ENCODE peak calls at places on chromosomes 7 and 10, in four cellular contexts. One of them, this sample, is unnamed.

GRCh38 chr10:19488592-19489280 is 327.5 kb upstream of the PLXDC2 start:
- DNase-seq in GM12878: no peak
- DNase-seq in H1: peak
- DNase-seq in HepG2: peak
- DNase-seq in this sample: no peak

GRCh38 chr7:50197547-50197946 is 104.5 kb upstream of the ZPBP start:
- DNase-seq in H1: peak
- DNase-seq in GM12878: peak
- DNase-seq in HepG2: peak
- DNase-seq in this sample: peak

GRCh38 chr7:129437190-129437589 is 3.0 kb downstream of the STRIP2 start:
- DNase-seq in HepG2: no peak
- DNase-seq in H1: no peak
- DNase-seq in GM12878: no peak
- DNase-seq in this sample: no peak

GRCh38 chr10:110010076-110011069 is 2.6 kb downstream of the ADD3 start:
- DNase-seq in GM12878: peak
- DNase-seq in H1: no peak
- DNase-seq in HepG2: peak
- DNase-seq in this sample: no peak

GRCh38 chr7:104196161-104196560 is 11.7 kb downstream of the ORC5 start:
- DNase-seq in HepG2: no peak
- DNase-seq in GM12878: no peak
- DNase-seq in H1: no peak
- DNase-seq in this sample: no peak

GRCh38 chr10:11819027-11819426 is 4.1 kb upstream of the PROSER2 start:
- DNase-seq in HepG2: no peak
- DNase-seq in H1: no peak
- DNase-seq in GM12878: no peak
- DNase-seq in this sample: no peak

GRCh38 chr7:129438839-129439640 is 4.8 kb downstream of the STRIP2 start:
- DNase-seq in GM12878: no peak
- DNase-seq in HepG2: peak
- DNase-seq in H1: no peak
- DNase-seq in this sample: no peak

GRCh38 chr7:133568544-133568943 is 315.7 kb downstream of the EXOC4 start:
- DNase-seq in H1: no peak
- DNase-seq in HepG2: no peak
- DNase-seq in GM12878: no peak
- DNase-seq in this sample: no peak

GRCh38 chr7:151313857-151314256 is 27.8 kb upstream of the NUB1 start:
- DNase-seq in HepG2: no peak
- DNase-seq in H1: no peak
- DNase-seq in GM12878: no peak
- DNase-seq in this sample: no peak

DNA sequence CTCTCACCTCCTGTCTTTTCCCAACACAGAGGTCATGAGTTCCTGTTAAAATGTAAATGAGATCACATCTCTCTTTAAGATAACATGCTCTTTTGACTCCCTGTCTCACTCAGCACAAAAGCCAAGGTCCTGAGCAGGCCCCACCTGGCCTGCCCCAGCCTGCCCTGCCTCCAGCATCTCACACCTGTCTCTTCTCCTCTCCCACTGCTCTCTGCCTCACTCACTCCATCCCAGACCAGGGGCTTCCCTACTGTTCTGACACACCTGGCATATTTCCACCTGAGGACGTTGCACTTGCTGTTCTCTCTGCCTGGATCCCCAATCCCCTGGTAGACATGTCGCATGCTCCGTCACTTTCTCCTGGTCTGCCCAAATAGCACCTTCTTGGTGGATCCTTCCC is 285.0 kb upstream of the ZMIZ1 start:
- DNase-seq in GM12878: no peak
- DNase-seq in H1: no peak
- DNase-seq in HepG2: no peak
- DNase-seq in this sample: no peak
- TF ChIP-seq POLR2AphosphoS5 in GM12878: no peak
- TF ChIP-seq POLR2AphosphoS5 in H1: no peak
- TF ChIP-seq POLR2AphosphoS5 in HepG2: no peak
- TF ChIP-seq POLR2AphosphoS5 in this sample: no peak

DNA sequence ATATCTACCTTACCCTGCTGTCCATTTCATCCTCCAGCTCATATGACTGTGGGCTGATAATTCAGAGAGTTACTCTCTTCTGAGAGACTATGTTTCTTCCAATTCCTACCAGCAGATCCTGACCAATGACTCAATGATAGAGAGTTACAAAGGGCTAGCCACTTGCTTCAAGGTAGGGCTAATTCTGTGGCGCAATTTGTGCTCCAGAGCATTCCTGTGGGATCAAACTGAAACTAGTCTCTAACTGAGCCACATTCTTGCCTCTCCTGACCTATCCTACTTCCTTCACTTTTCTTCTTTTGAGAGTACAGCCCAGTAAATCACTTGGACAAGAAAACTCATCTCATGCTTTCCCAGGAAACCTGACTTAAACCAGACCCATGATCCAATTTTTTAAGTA is 17.9 kb upstream of the ASZ1 start:
- DNase-seq in GM12878: no peak
- DNase-seq in HepG2: no peak
- DNase-seq in H1: no peak
- DNase-seq in this sample: no peak
- TF ChIP-seq TAF1 in GM12878: no peak
- TF ChIP-seq TAF1 in HepG2: no peak
- TF ChIP-seq TAF1 in H1: no peak
- TF ChIP-seq TAF1 in this sample: no peak

GRCh38 chr7:99679400-99680191 is at the start of gene CYP3A5:
- DNase-seq in HepG2: no peak
- DNase-seq in H1: no peak
- DNase-seq in GM12878: no peak
- DNase-seq in this sample: no peak
- TF ChIP-seq POLR2A in HepG2: peak
- TF ChIP-seq POLR2A in H1: no peak
- TF ChIP-seq POLR2A in GM12878: no peak
- TF ChIP-seq POLR2A in this sample: no peak

GRCh38 chr7:26653966-26654365 is 210.4 kb downstream of the SKAP2 start:
- DNase-seq in GM12878: no peak
- DNase-seq in H1: no peak
- DNase-seq in HepG2: no peak
- DNase-seq in this sample: no peak

GRCh38 chr7:26655761-26656160 is 208.6 kb downstream of the SKAP2 start:
- DNase-seq in H1: no peak
- DNase-seq in HepG2: no peak
- DNase-seq in GM12878: no peak
- DNase-seq in this sample: no peak

GRCh38 chr7:26656735-26657134 is 207.7 kb downstream of the SKAP2 start:
- DNase-seq in GM12878: no peak
- DNase-seq in HepG2: no peak
- DNase-seq in H1: no peak
- DNase-seq in this sample: no peak

GRCh38 chr7:26650081-26650480 is 214.3 kb downstream of the SKAP2 start:
- DNase-seq in GM12878: no peak
- DNase-seq in H1: no peak
- DNase-seq in HepG2: no peak
- DNase-seq in this sample: no peak

GRCh38 chr7:26653430-26653911 is 210.9 kb downstream of the SKAP2 start:
- DNase-seq in GM12878: no peak
- DNase-seq in H1: no peak
- DNase-seq in HepG2: no peak
- DNase-seq in this sample: no peak
- TF ChIP-seq POLR2AphosphoS5 in GM12878: no peak
- TF ChIP-seq POLR2AphosphoS5 in H1: no peak
- TF ChIP-seq POLR2AphosphoS5 in HepG2: no peak
- TF ChIP-seq POLR2AphosphoS5 in this sample: no peak

DNA sequence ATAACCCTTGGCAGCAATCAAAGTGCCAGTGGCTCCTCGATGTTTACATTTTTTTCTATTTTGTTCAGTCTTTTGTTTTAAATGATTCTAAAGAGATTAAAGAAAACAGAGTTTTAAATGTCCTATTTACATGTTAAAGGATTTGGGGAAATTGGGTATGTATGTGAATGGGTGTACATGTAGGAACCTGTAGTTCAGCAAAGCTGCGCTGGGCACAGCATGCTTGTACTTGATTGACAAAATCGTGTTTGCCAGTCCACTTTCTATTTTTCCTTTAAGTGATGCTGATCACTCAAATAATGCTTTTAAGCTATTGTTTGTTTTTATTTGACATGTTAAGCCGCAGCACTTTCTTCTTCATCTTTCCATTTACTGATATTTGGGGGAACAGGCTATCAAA is 40.9 kb downstream of the FHIP2A start:
- DNase-seq in HepG2: no peak
- DNase-seq in H1: no peak
- DNase-seq in GM12878: no peak
- DNase-seq in this sample: no peak
- TF ChIP-seq TAF1 in HepG2: no peak
- TF ChIP-seq TAF1 in H1: no peak
- TF ChIP-seq TAF1 in GM12878: no peak
- TF ChIP-seq TAF1 in this sample: no peak

GRCh38 chr10:132006966-132007365 is 25.2 kb upstream of the BNIP3 start:
- DNase-seq in HepG2: no peak
- DNase-seq in GM12878: no peak
- DNase-seq in H1: peak
- DNase-seq in this sample: no peak

GRCh38 chr10:132004052-132004451 is 22.3 kb upstream of the BNIP3 start:
- DNase-seq in H1: no peak
- DNase-seq in GM12878: no peak
- DNase-seq in HepG2: peak
- DNase-seq in this sample: no peak

GRCh38 chr10:132007681-132008080 is 26.0 kb upstream of the BNIP3 start:
- DNase-seq in H1: no peak
- DNase-seq in HepG2: no peak
- DNase-seq in GM12878: no peak
- DNase-seq in this sample: no peak

GRCh38 chr10:132003286-132003924 is 21.7 kb upstream of the BNIP3 start:
- DNase-seq in HepG2: no peak
- DNase-seq in H1: no peak
- DNase-seq in GM12878: no peak
- DNase-seq in this sample: no peak

DNA sequence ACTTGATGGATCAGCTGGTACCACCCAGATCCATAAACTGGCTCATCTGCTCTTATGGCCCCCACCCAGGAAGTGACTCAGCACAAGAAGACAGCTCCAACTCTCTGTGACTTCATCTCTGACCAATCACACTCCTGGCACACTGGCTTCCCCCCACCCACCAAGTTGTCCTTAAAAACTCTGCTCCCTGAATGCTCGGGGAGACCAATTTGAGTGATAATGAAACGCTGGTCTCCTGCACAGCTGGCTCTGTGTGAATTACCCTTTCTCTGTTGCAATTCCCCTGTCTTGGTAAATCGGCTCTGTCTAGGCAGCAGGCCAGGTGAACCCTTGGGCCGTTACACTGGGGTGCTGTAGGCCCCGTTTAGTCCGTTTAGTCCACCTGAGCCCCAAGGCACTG is 23.4 kb upstream of the BNIP3 start:
- DNase-seq in HepG2: no peak
- DNase-seq in H1: no peak
- DNase-seq in GM12878: no peak
- DNase-seq in this sample: no peak
- TF ChIP-seq POLR2A in HepG2: no peak
- TF ChIP-seq POLR2A in H1: no peak
- TF ChIP-seq POLR2A in GM12878: no peak
- TF ChIP-seq POLR2A in this sample: no peak

GRCh38 chr10:5666324-5667220 is at the start of gene ASB13:
- DNase-seq in GM12878: no peak
- DNase-seq in H1: no peak
- DNase-seq in HepG2: peak
- DNase-seq in this sample: no peak
- TF ChIP-seq POLR2AphosphoS5 in GM12878: no peak
- TF ChIP-seq POLR2AphosphoS5 in H1: peak
- TF ChIP-seq POLR2AphosphoS5 in HepG2: no peak
- TF ChIP-seq POLR2AphosphoS5 in this sample: no peak

GRCh38 chr7:138122162-138122561 is 45.9 kb downstream of the AKR1D1 start:
- DNase-seq in GM12878: no peak
- DNase-seq in H1: no peak
- DNase-seq in HepG2: no peak
- DNase-seq in this sample: no peak

GRCh38 chr7:138125119-138125518 is 48.9 kb downstream of the AKR1D1 start:
- DNase-seq in H1: no peak
- DNase-seq in HepG2: no peak
- DNase-seq in GM12878: no peak
- DNase-seq in this sample: no peak

GRCh38 chr7:138126928-138127327 is 50.7 kb downstream of the AKR1D1 start:
- DNase-seq in HepG2: no peak
- DNase-seq in H1: no peak
- DNase-seq in GM12878: no peak
- DNase-seq in this sample: no peak

GRCh38 chr7:138127996-138128395 is 51.7 kb downstream of the AKR1D1 start:
- DNase-seq in HepG2: no peak
- DNase-seq in H1: no peak
- DNase-seq in GM12878: no peak
- DNase-seq in this sample: no peak

DNA sequence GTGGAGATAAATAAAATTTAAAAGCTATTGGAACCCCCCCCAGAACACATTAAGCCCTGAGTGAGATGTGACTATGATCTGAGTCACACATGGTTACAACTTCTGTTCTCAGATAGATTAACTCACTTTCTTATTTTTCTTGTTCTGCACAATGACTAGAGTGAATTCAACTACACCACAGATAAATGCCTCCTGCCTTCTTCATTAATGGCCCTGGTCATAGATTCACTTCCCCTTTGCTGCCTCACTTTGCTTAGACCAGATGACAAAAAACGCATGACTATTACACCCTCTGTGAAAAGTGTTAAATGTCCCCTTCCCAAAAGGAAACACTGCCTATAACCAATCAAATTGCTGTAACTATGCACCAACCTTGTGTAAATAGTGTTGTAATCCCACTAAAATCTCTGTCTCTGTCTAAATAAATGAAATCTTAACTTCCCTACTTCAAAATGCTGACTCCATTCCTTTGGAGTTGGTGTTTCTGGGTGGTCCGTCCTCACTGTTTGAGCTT is 49.4 kb downstream of the AKR1D1 start:
- DNase-seq in H1: no peak
- DNase-seq in HepG2: no peak
- DNase-seq in GM12878: peak
- DNase-seq in this sample: no peak
- TF ChIP-seq TAF1 in H1: no peak
- TF ChIP-seq TAF1 in HepG2: no peak
- TF ChIP-seq TAF1 in GM12878: no peak
- TF ChIP-seq TAF1 in this sample: no peak

GRCh38 chr7:149261829-149262617 is at the start of gene ZNF783:
- DNase-seq in HepG2: peak
- DNase-seq in H1: peak
- DNase-seq in GM12878: peak
- DNase-seq in this sample: peak
- TF ChIP-seq POLR2A in HepG2: peak
- TF ChIP-seq POLR2A in H1: peak
- TF ChIP-seq POLR2A in GM12878: peak
- TF ChIP-seq POLR2A in this sample: peak

GRCh38 chr7:47423196-47423595 is 158.7 kb downstream of the TNS3 start:
- DNase-seq in HepG2: no peak
- DNase-seq in GM12878: no peak
- DNase-seq in H1: no peak
- DNase-seq in this sample: no peak
- TF ChIP-seq POLR2AphosphoS5 in HepG2: no peak
- TF ChIP-seq POLR2AphosphoS5 in GM12878: no peak
- TF ChIP-seq POLR2AphosphoS5 in H1: no peak
- TF ChIP-seq POLR2AphosphoS5 in this sample: no peak

This sample was measured in GM12891.